ENCODE peak calls at places on chromosomes 2 and 18, in nine cellular contexts. F is transverse colon, V is MM.1S, X is heart right ventricle, C is right atrium auricular region, H is small intestine, T is iPS DF 6.9, K is HepG2, Y is spleen. Q is an unnamed sample. For H3K9me3 and H3K4me1, the result is how much of the 10 kb centered on the place peaks cover.

GRCh38 chr2:157897106-157897971 is 21.2 kb upstream of the ACVR1 start:
- DNase-seq in H (peak), K (no peak), T (no peak), Y (no peak), C (no peak), X (no peak), F (no peak), V (peak), Q (no peak)

GRCh38 chr2:151315381-151315903 is 26.0 kb upstream of the NMI start:
- DNase-seq in K (no peak), H (no peak), T (no peak), F (no peak), X (peak), Y (no peak), C (peak), V (no peak), Q (peak)

GRCh38 chr2:68577183-68577582 is 66.2 kb upstream of the PROKR1 start:
- DNase-seq in X (no peak), H (no peak), Y (no peak), V (no peak), F (no peak), C (no peak), K (no peak), T (no peak), Q (no peak)

GRCh38 chr18:22311301-22311700 is 106.4 kb downstream of the CTAGE1 start:
- DNase-seq in T (no peak), X (no peak), Y (no peak), C (no peak), H (no peak), V (no peak), F (no peak), K (no peak), Q (no peak)

GRCh38 chr2:212984129-212984528 is 167.3 kb downstream of the IKZF2 start:
- DNase-seq in K (no peak), V (no peak), X (no peak), F (no peak), H (no peak), C (no peak), Y (no peak), T (no peak), Q (no peak)

GRCh38 chr2:50395510-50396300 is 636.2 kb downstream of the NRXN1 start:
- DNase-seq in V (no peak), H (no peak), Y (no peak), K (no peak), C (no peak), T (no peak), X (no peak), F (no peak), Q (no peak)

GRCh38 chr2:109185801-109186570 is 57.0 kb downstream of the SH3RF3 start:
- DNase-seq in C (no peak), X (peak), K (no peak), T (no peak), V (no peak), F (peak), Y (no peak), H (no peak), Q (no peak)

GRCh38 chr2:236510049-236510448 is 59.6 kb upstream of the ACKR3 start:
- DNase-seq in Y (no peak), T (no peak), V (no peak), F (no peak), C (no peak), X (no peak), H (no peak), K (no peak), Q (no peak)

GRCh38 chr18:3903341-3903740 is 453.4 kb downstream of the TGIF1 start:
- DNase-seq in H (no peak), X (no peak), V (no peak), F (no peak), Y (no peak), C (no peak), K (no peak), T (no peak), Q (no peak)

GRCh38 chr2:5195636-5196035 is 496.5 kb upstream of the SOX11 start:
- DNase-seq in Y (no peak), H (no peak), V (no peak), F (no peak), X (no peak), T (no peak), C (no peak), K (no peak), Q (no peak)

GRCh38 chr2:163248321-163249090 is 409.9 kb upstream of the KCNH7 start:
- DNase-seq in X (no peak), H (no peak), K (no peak), V (no peak), T (no peak), Y (no peak), F (no peak), C (no peak), Q (no peak)

GRCh38 chr2:32617790-32618189 is 10.1 kb upstream of the TTC27 start:
- DNase-seq in V (no peak), F (no peak), T (no peak), K (no peak), Y (no peak), X (no peak), H (peak), C (no peak), Q (no peak)
- H3K4me3 ChIP-seq in V (no peak), F (no peak), T (no peak), K (no peak), Y (no peak), X (no peak), H (no peak), C (no peak), Q (no peak)

DNA sequence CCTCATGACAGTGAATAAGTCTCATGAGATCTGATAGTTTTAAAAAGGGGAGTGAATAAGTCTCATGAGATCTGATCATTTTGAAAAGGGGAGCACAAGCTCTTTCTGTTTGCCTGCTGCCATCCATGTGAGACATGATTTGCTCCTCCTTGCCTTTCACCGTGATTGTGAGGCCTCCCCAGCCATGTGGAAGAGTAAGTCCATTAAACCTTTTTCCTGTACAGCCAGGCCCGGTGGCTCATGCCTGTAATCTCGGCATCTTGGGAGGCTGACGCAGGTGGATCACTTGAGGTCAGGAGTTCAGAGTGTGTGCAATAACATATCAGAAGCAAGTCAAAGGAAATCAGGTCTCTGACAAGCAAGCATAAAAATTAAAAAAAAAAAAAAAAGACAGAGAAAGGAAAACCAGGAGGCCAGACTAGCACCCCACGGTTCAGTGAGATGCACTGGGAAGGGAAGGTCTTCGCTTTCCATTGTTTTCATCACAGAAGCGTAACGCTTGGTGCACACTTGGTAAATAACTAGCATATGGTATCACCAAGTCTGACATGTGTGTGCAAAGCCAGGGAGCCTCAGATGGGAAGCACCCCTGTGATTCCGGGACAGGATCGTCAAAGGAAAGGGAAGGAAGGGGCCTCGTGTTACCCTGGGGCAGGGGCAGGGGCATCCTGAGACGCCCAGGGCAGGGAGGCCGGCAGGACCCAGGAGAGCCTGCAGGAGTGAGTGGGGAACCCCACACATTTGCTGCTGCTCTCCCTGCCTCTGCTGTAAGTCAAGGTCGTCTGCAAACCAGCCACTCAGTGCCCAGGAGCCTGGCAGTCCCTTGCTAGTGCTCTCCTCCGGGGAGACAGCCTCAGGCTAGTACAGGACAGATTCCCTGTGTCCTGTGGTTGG is 192.8 kb downstream of the NDUFA10 start:
- DNase-seq in H (no peak), V (no peak), K (no peak), T (no peak), C (peak), X (no peak), Y (peak), F (no peak), Q (no peak)
- H3K9me3 ChIP-seq in H (under half), V (under half), K (under half), T (under half), C (under half), X (under half), Y (under half), F (under half), Q (under half)

DNA sequence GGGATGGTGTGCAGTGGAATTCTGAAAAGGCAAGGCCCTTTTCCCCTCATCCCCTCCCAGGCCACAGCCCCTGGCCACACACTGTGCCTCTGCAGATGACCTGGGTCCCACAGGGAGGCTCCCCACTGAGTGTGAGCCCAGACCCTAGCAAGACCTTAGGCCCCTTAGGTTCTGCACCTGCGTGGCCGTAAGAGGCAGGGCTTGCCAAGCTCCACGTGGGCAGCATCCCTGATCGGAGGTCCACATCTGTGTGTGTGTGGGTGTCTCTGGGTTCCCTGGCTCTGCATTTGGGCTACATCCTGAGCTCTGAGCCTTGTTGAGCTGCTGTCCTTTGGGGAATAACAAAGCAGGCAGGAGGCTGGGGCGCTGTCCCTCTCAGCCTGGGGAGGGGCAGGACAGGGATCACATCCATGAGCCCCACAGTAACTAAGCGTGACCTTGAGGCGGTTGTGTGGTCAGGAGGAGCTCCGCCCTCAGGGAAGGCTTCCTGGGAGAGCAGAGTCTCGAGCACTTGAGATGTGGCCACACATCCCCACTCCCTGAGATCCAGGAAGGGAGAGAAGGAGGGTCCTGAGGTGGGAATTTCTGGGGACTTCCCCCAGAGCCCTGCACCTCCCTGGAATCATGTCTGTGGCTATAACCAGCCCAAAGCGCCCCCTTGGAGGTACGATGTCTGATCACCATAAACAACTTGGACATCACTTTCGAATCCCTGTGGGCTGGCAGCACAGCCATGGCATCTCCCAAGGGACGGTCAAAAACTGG is 84.8 kb downstream of the STPG4 start:
- DNase-seq in C (no peak), X (no peak), F (no peak), T (no peak), H (no peak), V (no peak), Y (no peak), K (peak), Q (no peak)
- H3K4me1 ChIP-seq in C (under half), X (half or more), F (half or more), T (under half), H (under half), V (half or more), Y (half or more), K (half or more), Q (under half)

GRCh38 chr2:204730588-204730987 is 185.3 kb downstream of the PARD3B start:
- DNase-seq in C (no peak), H (no peak), T (no peak), Y (no peak), V (no peak), X (no peak), K (no peak), F (no peak), Q (no peak)
- H3K4me3 ChIP-seq in C (no peak), H (no peak), T (no peak), Y (no peak), V (no peak), X (no peak), K (no peak), F (no peak), Q (no peak)

DNA sequence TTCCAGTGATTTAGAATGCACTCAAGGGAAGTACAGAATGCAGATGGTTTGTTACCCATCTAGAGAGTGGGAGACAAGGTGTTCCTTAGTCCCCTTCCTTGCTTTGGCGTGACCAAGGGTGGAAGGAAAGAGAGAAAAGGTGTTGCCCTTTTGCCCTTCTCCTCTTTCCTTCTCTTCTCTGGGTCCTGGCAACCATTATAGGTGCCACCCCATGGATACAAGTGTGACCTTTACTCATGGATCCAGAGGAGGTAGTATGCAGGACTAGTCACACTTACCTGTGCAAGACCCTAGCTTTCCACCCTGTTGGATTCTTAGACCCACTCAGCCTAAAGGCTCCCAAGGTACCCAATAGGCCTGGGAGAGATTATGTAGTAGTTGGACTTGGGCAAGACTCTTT is 11.6 kb upstream of the RBFA start:
- DNase-seq in K (no peak), Y (no peak), H (no peak), T (no peak), C (no peak), F (no peak), V (peak), X (no peak), Q (no peak)
- H3K9me3 ChIP-seq in K (half or more), Y (half or more), H (under half), T (under half), C (half or more), F (half or more), V (under half), X (half or more), Q (half or more)

DNA sequence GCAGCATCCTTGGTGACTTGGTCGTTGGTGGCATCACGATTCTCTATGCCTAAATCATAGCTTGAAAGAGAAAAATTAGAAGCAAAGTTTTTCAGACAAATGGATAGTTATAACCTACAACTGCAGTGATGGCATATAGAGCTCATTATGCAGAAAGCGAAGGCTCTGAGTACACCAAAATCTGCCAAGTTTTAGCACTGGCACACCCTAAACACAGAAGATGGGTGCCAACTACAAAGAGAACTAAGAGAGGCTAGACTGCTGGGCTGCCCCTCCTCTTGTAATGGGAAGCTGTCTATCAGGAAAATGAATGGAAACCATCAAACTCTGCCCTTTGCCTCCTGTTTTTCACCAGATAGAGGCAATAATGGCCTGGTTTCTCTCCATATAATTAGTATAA is 6.3 kb downstream of the IDH1 start:
- DNase-seq in F (no peak), X (no peak), C (no peak), T (no peak), H (no peak), Y (no peak), V (no peak), K (no peak), Q (no peak)
- H3K4me1 ChIP-seq in F (under half), X (under half), C (under half), T (under half), H (under half), Y (under half), V (under half), K (half or more), Q (under half)

GRCh38 chr2:10125842-10126596 is 3.5 kb downstream of the RRM2 start:
- DNase-seq in Y (peak), V (no peak), T (no peak), H (peak), C (no peak), K (no peak), F (no peak), X (no peak), Q (no peak)

GRCh38 chr2:10122500-10123280 is at the start of gene RRM2:
- DNase-seq in X (peak), K (peak), F (peak), C (peak), T (peak), V (peak), H (peak), Y (peak), Q (peak)

GRCh38 chr2:10123281-10123680 is 742 bp downstream of the RRM2 start:
- DNase-seq in H (no peak), T (no peak), X (no peak), V (no peak), C (no peak), K (no peak), Y (peak), F (no peak), Q (no peak)

GRCh38 chr2:10126627-10127026 is 4.1 kb downstream of the RRM2 start:
- DNase-seq in C (no peak), Y (peak), V (no peak), H (peak), X (no peak), T (no peak), F (no peak), K (no peak), Q (no peak)

GRCh38 chr2:10124538-10125045 is 2.1 kb downstream of the RRM2 start:
- DNase-seq in K (peak), C (no peak), X (peak), F (peak), Y (peak), V (peak), T (no peak), H (peak), Q (no peak)
- H3K4me3 ChIP-seq in K (no peak), C (no peak), X (no peak), F (no peak), Y (no peak), V (peak), T (no peak), H (no peak), Q (no peak)

GRCh38 chr2:35580951-35581350 is 774.6 kb upstream of the CRIM1 start:
- DNase-seq in V (no peak), T (no peak), X (no peak), Y (no peak), K (no peak), F (no peak), C (no peak), H (no peak), Q (no peak)
- H3K9me3 ChIP-seq in V (under half), T (under half), X (under half), Y (under half), K (half or more), F (under half), C (under half), H (under half), Q (under half)

GRCh38 chr2:134257965-134258683 is 4.3 kb downstream of the MGAT5 start:
- DNase-seq in X (no peak), V (no peak), T (no peak), Y (no peak), H (no peak), C (no peak), F (no peak), K (no peak), Q (no peak)

GRCh38 chr2:134258684-134259408 is 5.0 kb downstream of the MGAT5 start:
- DNase-seq in Y (no peak), K (no peak), H (peak), T (no peak), X (peak), F (peak), V (peak), C (no peak), Q (no peak)

GRCh38 chr2:134259571-134259970 is 5.7 kb downstream of the MGAT5 start:
- DNase-seq in T (no peak), H (no peak), C (no peak), X (no peak), Y (no peak), K (no peak), F (no peak), V (no peak), Q (no peak)

GRCh38 chr2:134256961-134257360 is 3.1 kb downstream of the MGAT5 start:
- DNase-seq in C (no peak), K (no peak), F (no peak), V (no peak), T (no peak), H (no peak), Y (no peak), X (no peak), Q (no peak)

DNA sequence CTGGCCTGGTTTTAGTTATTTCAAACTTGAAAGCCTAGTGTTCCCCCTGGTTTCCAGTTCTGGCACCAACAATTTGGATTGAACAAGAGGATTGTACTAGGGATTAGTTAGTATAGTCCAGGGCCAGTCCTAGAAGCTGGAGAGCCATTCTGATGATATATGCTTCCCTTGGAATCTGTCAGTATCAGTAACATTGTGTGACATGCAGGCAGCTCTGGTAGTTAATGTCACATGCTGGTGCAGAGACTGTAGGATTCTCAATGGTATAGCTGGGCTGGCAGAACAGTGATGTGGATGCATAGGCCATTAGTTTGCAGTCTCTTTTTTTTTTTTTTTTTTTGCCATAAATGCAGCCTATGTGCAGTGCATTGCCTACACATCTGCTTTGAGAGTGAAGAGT is 3.6 kb downstream of the MGAT5 start:
- DNase-seq in C (no peak), T (no peak), Y (no peak), F (no peak), K (no peak), H (no peak), V (no peak), X (no peak), Q (no peak)
- H3K4me1 ChIP-seq in C (under half), T (under half), Y (half or more), F (half or more), K (under half), H (under half), V (half or more), X (half or more), Q (under half)

DNA sequence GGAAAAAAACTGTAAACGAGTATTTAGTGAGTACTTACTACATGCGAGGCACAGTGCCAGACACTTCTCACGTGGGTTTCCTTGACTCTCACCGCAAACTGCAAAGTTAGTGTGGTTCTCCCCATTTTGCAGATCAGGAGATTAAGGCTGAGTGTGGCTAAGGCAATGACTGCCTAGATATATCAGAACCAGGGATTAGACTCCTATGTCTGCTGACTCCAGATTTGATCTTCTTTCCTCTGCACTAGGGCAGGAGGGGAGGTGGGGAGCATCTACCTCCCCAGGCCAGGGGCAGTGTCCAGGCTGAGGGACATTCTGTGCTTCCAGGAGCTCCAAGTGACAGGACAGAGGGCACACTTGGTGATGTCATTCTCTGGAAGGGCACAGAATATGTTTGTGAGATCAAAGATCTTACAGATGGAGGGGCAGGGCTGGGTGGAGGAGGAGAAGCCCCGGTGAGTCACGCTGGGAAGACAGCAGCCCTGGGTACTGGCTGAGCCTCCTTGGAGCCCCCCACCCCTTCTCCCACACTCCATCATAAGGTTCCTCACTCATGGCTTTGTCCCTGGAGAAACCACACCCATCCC is 92.4 kb downstream of the RHOB start:
- DNase-seq in H (peak), V (no peak), X (no peak), C (no peak), T (no peak), F (no peak), Y (no peak), K (peak), Q (no peak)
- H3K4me3 ChIP-seq in H (no peak), V (no peak), X (no peak), C (no peak), T (no peak), F (no peak), Y (no peak), K (no peak), Q (no peak)